ENCODE peak calls at places on chromosomes 5 and 9, in eight cellular contexts. D, M, G, R, N, A, W and V are unnamed samples.

GRCh38 chr9:129195606-129196005 is 17.5 kb upstream of the IER5L start:
- DNase-seq in W (no peak), M (no peak), D (no peak), A (no peak), G (no peak), N (no peak), R (no peak), V (no peak)

GRCh38 chr9:88400021-88400420 is 11.8 kb downstream of the SPIN1 start:
- DNase-seq in N (no peak), A (no peak), W (no peak), R (no peak), D (no peak), G (no peak), M (no peak), V (peak)

GRCh38 chr5:65481171-65481575 is 547 bp downstream of the ADAMTS6 start:
- DNase-seq in M (no peak), G (no peak), D (no peak), W (no peak), N (no peak), A (no peak), R (no peak), V (no peak)

GRCh38 chr5:156783092-156783491 is 67.0 kb upstream of the PPP1R2B start:
- DNase-seq in A (no peak), R (no peak), D (no peak), M (no peak), W (no peak), N (no peak), G (no peak), V (no peak)

GRCh38 chr9:129640086-129640870 is 1.7 kb downstream of the ASB6 start:
- DNase-seq in N (no peak), G (no peak), R (peak), D (no peak), A (no peak), W (no peak), M (peak), V (no peak)

GRCh38 chr5:76367623-76368366 is 35.3 kb upstream of the IQGAP2 start:
- DNase-seq in N (no peak), D (no peak), R (no peak), A (no peak), G (no peak), M (no peak), W (no peak), V (no peak)

GRCh38 chr5:157026789-157027424 is 32.0 kb downstream of the HAVCR1 start:
- DNase-seq in A (no peak), D (peak), M (peak), G (no peak), N (peak), R (no peak), W (no peak), V (peak)

GRCh38 chr5:37882636-37883035 is 42.8 kb upstream of the GDNF start:
- DNase-seq in W (no peak), R (no peak), G (no peak), D (no peak), N (no peak), M (no peak), A (no peak), V (no peak)

GRCh38 chr5:81216152-81216551 is 17.0 kb upstream of the CKMT2 start:
- DNase-seq in M (no peak), G (no peak), N (no peak), R (no peak), W (no peak), D (no peak), A (no peak), V (no peak)

GRCh38 chr9:21856301-21857094 is 54.1 kb downstream of the MTAP start:
- DNase-seq in D (no peak), R (no peak), A (no peak), W (no peak), M (no peak), N (no peak), G (no peak), V (peak)

GRCh38 chr5:116494784-116495480 is 79.7 kb downstream of the SEMA6A start:
- DNase-seq in G (no peak), M (peak), R (no peak), N (peak), A (peak), W (no peak), D (no peak), V (no peak)

GRCh38 chr5:65480306-65480865 is 1.3 kb downstream of the ADAMTS6 start:
- DNase-seq in D (peak), G (peak), N (peak), R (peak), M (peak), A (no peak), W (peak), V (peak)

GRCh38 chr5:142143878-142144277 is 35.3 kb downstream of the NDFIP1 start:
- DNase-seq in A (no peak), N (no peak), G (no peak), D (no peak), W (no peak), R (no peak), M (peak), V (peak)

GRCh38 chr9:137069508-137070071 is 767 bp downstream of the SAPCD2 start:
- DNase-seq in D (peak), A (no peak), M (no peak), G (no peak), N (no peak), W (no peak), R (peak), V (no peak)

GRCh38 chr9:73575071-73575470 is 423.4 kb downstream of the ANXA1 start:
- DNase-seq in A (no peak), G (no peak), D (no peak), M (no peak), W (no peak), R (no peak), N (no peak), V (no peak)

GRCh38 chr5:43572357-43572756 is 15.5 kb upstream of the PAIP1 start:
- DNase-seq in A (no peak), N (no peak), D (no peak), R (no peak), W (no peak), M (no peak), G (no peak), V (no peak)

GRCh38 chr5:56670916-56671315 is 144.4 kb upstream of the MAP3K1 start:
- DNase-seq in N (no peak), M (no peak), G (no peak), D (no peak), W (no peak), R (no peak), A (no peak), V (no peak)

GRCh38 chr9:77793909-77794308 is 145.8 kb upstream of the GNA14 start:
- DNase-seq in M (peak), R (no peak), A (no peak), G (no peak), W (no peak), D (no peak), N (peak), V (peak)

GRCh38 chr5:142219146-142219545 is 105.7 kb downstream of the SPRY4 start:
- DNase-seq in A (no peak), R (no peak), N (no peak), D (no peak), M (no peak), G (no peak), W (no peak), V (no peak)